ENCODE peak calls at places on chromosomes 2 and 18, in four cellular contexts. N is tibial nerve, D is endodermal cell, Q is ELR. X is an unnamed sample.

GRCh38 chr2:223641062-223641461 is 38.9 kb upstream of the SCG2 start:
- DNase-seq in Q (no peak), D (no peak), N (no peak), X (no peak)

GRCh38 chr2:42169100-42169868 is at the start of gene EML4:
- DNase-seq in N (peak), D (peak), Q (peak), X (peak)

GRCh38 chr2:72144746-72145657 is 2.7 kb downstream of the CYP26B1 start:
- DNase-seq in Q (no peak), N (peak), D (peak), X (peak)

GRCh38 chr2:126885701-126886121 is 13.0 kb upstream of the TEX51 start:
- DNase-seq in Q (peak), N (no peak), D (peak), X (peak)

GRCh38 chr2:32496657-32497056 is 131.2 kb upstream of the TTC27 start:
- DNase-seq in N (no peak), D (no peak), Q (no peak), X (no peak)

GRCh38 chr2:1708476-1709334 is 35.6 kb downstream of the PXDN start:
- DNase-seq in D (peak), Q (peak), N (no peak), X (no peak)

GRCh38 chr2:63601061-63601460 is 12.3 kb downstream of the MDH1 start:
- DNase-seq in N (no peak), Q (no peak), D (no peak), X (no peak)

GRCh38 chr2:20635698-20636584 is 15.0 kb downstream of the HS1BP3 start:
- DNase-seq in D (peak), N (peak), Q (peak), X (peak)

GRCh38 chr2:164992818-164993217 is 37.5 kb upstream of the SLC38A11 start:
- DNase-seq in N (no peak), Q (peak), D (peak), X (peak)

GRCh38 chr2:95330939-95331338 is 33.8 kb downstream of the KCNIP3 start:
- DNase-seq in D (no peak), Q (no peak), N (no peak), X (no peak)

GRCh38 chr2:146990311-146990781 is 854.5 kb upstream of the ACVR2A start:
- DNase-seq in N (no peak), D (no peak), Q (peak), X (no peak)

GRCh38 chr18:3998698-3999333 is 456.3 kb downstream of the DLGAP1 start:
- DNase-seq in Q (peak), N (no peak), D (no peak), X (no peak)

GRCh38 chr2:84954329-84954728 is 16.6 kb upstream of the KCMF1 start:
- DNase-seq in Q (no peak), N (no peak), D (no peak), X (no peak)

GRCh38 chr2:128064353-128064752 is 26.6 kb upstream of the UGGT1 start:
- DNase-seq in Q (no peak), N (no peak), D (no peak), X (no peak)